ENCODE peak calls at places on chromosome 13, in seven cellular contexts. K is stimulated activated CD4-positive, alpha-beta T cell treated with anti-CD3 and anti-CD28 coated beads, Interleukin-12 subunit alpha, Interleukin-12 subunit beta, amount 100 ng/mL, for 24 hours; V is stromal cell of bone marrow; Q is EL; F is fibroblast of the conjunctiva; N is AML-193; Y is G401. S is an unnamed sample.

GRCh38 chr13:44238011-44238421 is 135.6 kb upstream of the SERP2 start:
- DNase-seq in K (no peak), V (no peak), Q (no peak), N (no peak), Y (no peak), F (peak; percentile 48), S (no peak)

GRCh38 chr13:106276876-106277275 is 258.6 kb downstream of the EFNB2 start:
- DNase-seq in Y (no peak), V (no peak), N (no peak), F (no peak), Q (no peak), K (no peak), S (no peak)

GRCh38 chr13:84607614-84608013 is 725.3 kb upstream of the SLITRK1 start:
- DNase-seq in N (no peak), V (peak; percentile 79), Y (peak; percentile 24), F (peak; percentile 72), K (no peak), Q (peak; percentile 84), S (no peak)

GRCh38 chr13:102879793-102880499 is 34.1 kb downstream of the ERCC5 start:
- DNase-seq in F (no peak), Q (no peak), K (no peak), V (no peak), N (no peak), Y (no peak), S (no peak)

GRCh38 chr13:110116072-110116487 is 190.9 kb downstream of the COL4A1 start:
- DNase-seq in V (no peak), N (no peak), K (peak; percentile 46), Y (no peak), F (peak; percentile 54), Q (peak; percentile 64), S (peak; percentile 60)

GRCh38 chr13:29925457-29925856 is 75.0 kb upstream of the UBL3 start:
- DNase-seq in K (no peak), Q (peak; percentile 81), V (peak; percentile 92), Y (no peak), F (peak; percentile 85), N (peak; percentile 70), S (peak; percentile 83)

GRCh38 chr13:21925720-21926119 is 254.8 kb downstream of the FGF9 start:
- DNase-seq in K (no peak), Y (no peak), V (no peak), F (no peak), N (no peak), Q (no peak), S (no peak)

GRCh38 chr13:30441304-30441703 is 19.0 kb downstream of the UBE2L5 start:
- DNase-seq in V (no peak), Y (no peak), Q (no peak), K (no peak), F (no peak), N (no peak), S (peak; percentile 7)

GRCh38 chr13:112806761-112807652 is 117.2 kb downstream of the ATP11A start:
- DNase-seq in Q (no peak), V (no peak), K (no peak), N (no peak), Y (no peak), F (no peak), S (no peak)

GRCh38 chr13:44399045-44399444 is 25.4 kb downstream of the SERP2 start:
- DNase-seq in F (no peak), Y (no peak), K (no peak), Q (no peak), N (no peak), V (no peak), S (no peak)

GRCh38 chr13:52669677-52670076 is 17.0 kb downstream of the SUGT1 start:
- DNase-seq in F (no peak), V (no peak), K (no peak), Y (no peak), Q (no peak), N (no peak), S (no peak)

GRCh38 chr13:86591862-86592261 is 792.6 kb upstream of the SLITRK6 start:
- DNase-seq in F (no peak), Y (no peak), Q (no peak), K (no peak), N (peak; percentile 69), V (no peak), S (no peak)

GRCh38 chr13:20993661-20994440 is 67.5 kb downstream of the LATS2 start:
- DNase-seq in N (peak; percentile 98), F (no peak), Y (no peak), K (no peak), Q (peak; percentile 96), V (peak; percentile 38), S (no peak)

GRCh38 chr13:21528616-21529015 is 69.5 kb upstream of the ZDHHC20 start:
- DNase-seq in K (no peak), Q (peak; percentile 87), N (no peak), Y (no peak), V (peak; percentile 13), F (no peak), S (no peak)

GRCh38 chr13:111095031-111095840 is 19.9 kb upstream of the ARHGEF7 start:
- DNase-seq in Q (no peak), N (no peak), Y (no peak), F (no peak), K (no peak), V (no peak), S (no peak)

GRCh38 chr13:75825161-75825560 is 189.0 kb downstream of the LMO7 start:
- DNase-seq in Q (no peak), V (no peak), N (no peak), Y (no peak), K (no peak), F (no peak), S (no peak)

GRCh38 chr13:51519839-51520238 is 64.4 kb upstream of the WDFY2 start:
- DNase-seq in N (no peak), K (no peak), Y (peak; percentile 98), Q (peak; percentile 69), F (peak; percentile 58), V (no peak), S (no peak)

GRCh38 chr13:37587236-37587635 is 11.3 kb downstream of the POSTN start:
- DNase-seq in F (no peak), N (no peak), Y (peak; percentile 12), K (no peak), V (no peak), Q (no peak), S (no peak)

GRCh38 chr13:112486386-112487126 is 101.4 kb downstream of the TUBGCP3 start:
- DNase-seq in F (no peak), Q (no peak), N (no peak), K (no peak), Y (no peak), V (no peak), S (no peak)

GRCh38 chr13:25300861-25301346 is 521 bp upstream of the NUP58 start:
- DNase-seq in F (no peak), N (no peak), Y (no peak), K (no peak), V (no peak), Q (no peak), S (peak; percentile 31)

GRCh38 chr13:50457430-50458393 is 385.8 kb downstream of the DLEU7 start:
- DNase-seq in K (no peak), F (no peak), Y (no peak), V (no peak), N (peak; percentile 82), Q (no peak), S (no peak)

GRCh38 chr13:102580552-102581169 is 16.1 kb upstream of the TPP2 start:
- DNase-seq in F (peak; percentile 75), V (peak; percentile 51), N (peak; percentile 77), Y (peak; percentile 82), K (no peak), Q (peak; percentile 63), S (peak; percentile 55)

GRCh38 chr13:27919934-27920676 is at the start of gene PDX1:
- DNase-seq in N (no peak), V (no peak), F (no peak), Q (peak; percentile 13), Y (no peak), K (peak; percentile 39), S (peak; percentile 71)

GRCh38 chr13:34913040-34913439 is 29.0 kb upstream of the NBEA start:
- DNase-seq in K (no peak), V (no peak), N (no peak), Q (peak; percentile 16), F (no peak), Y (no peak), S (no peak)

GRCh38 chr13:22102237-22102636 is 431.4 kb downstream of the FGF9 start:
- DNase-seq in V (no peak), Y (no peak), Q (no peak), N (no peak), K (no peak), F (no peak), S (no peak)

GRCh38 chr13:26853272-26853818 is 92.8 kb upstream of the GPR12 start:
- DNase-seq in F (no peak), K (no peak), N (no peak), Y (no peak), V (no peak), Q (no peak), S (no peak)

GRCh38 chr13:42876810-42877550 is 95.6 kb downstream of the FAM216B start:
- DNase-seq in Y (no peak), Q (peak; percentile 54), V (peak; percentile 41), F (no peak), N (no peak), K (no peak), S (no peak)

S was measured in colonic mucosa.